ENCODE peak calls at places on chromosomes 2 and 18, in four cellular contexts. K, U, B and N are unnamed samples.

GRCh38 chr2:69975136-69975852 is 13.9 kb upstream of the ASPRV1 start:
- DNase-seq in B (no peak), K (no peak), U (no peak), N (no peak)

GRCh38 chr18:24370120-24370519 is 27.5 kb downstream of the OSBPL1A start:
- DNase-seq in U (no peak), B (no peak), K (no peak), N (no peak)

GRCh38 chr2:43340066-43340465 is 113.7 kb upstream of the ZFP36L2 start:
- DNase-seq in B (no peak), K (no peak), U (peak), N (no peak)

GRCh38 chr2:106561356-106561755 is 74.2 kb downstream of the CD8B2 start:
- DNase-seq in K (no peak), U (no peak), B (no peak), N (no peak)

GRCh38 chr18:47931707-47932103 is 1.2 kb upstream of the SMAD2 start:
- DNase-seq in B (peak), U (no peak), K (peak), N (peak)

GRCh38 chr2:138217975-138218773 is 253.9 kb downstream of the HNMT start:
- DNase-seq in U (no peak), B (no peak), K (no peak), N (no peak)

GRCh38 chr2:43634604-43635306 is 2.3 kb upstream of the PLEKHH2 start:
- DNase-seq in B (no peak), U (peak), K (no peak), N (peak)

GRCh38 chr2:86053166-86053565 is 52.5 kb downstream of the POLR1A start:
- DNase-seq in U (no peak), B (no peak), K (no peak), N (no peak)

GRCh38 chr18:45691816-45692179 is 32.2 kb upstream of the SLC14A1 start:
- DNase-seq in U (no peak), K (no peak), B (no peak), N (no peak)

GRCh38 chr2:42100696-42101585 is 53.1 kb downstream of the PKDCC start:
- DNase-seq in K (peak), B (peak), U (peak), N (no peak)

DNA sequence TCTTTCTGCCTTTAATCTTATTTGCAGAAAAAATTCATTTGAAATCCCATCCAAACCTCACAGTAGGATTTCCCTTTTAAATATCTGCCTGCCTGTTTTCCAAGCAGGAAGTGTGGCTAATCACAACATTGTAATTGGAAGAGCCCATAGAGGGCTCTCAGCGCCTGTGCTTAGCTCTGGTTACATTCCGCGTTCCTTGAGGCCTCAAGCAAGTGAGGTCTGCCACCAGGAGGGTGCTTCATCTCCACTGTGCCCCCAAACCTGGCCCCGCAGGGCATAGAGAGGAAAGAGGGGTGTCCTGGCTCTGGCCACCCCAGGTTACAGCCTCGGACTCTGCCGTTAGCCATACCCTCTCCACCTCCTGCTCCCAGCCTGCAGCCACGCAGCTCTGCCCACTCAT is 214.8 kb downstream of the SP3 start:
- DNase-seq in B (no peak), K (no peak), U (peak), N (peak)
- TF ChIP-seq CTCF in B (no peak), K (no peak), U (no peak), N (peak)

GRCh38 chr2:148022882-148023281 is 2.0 kb downstream of the MBD5 start:
- DNase-seq in U (no peak), B (no peak), K (no peak), N (no peak)

GRCh38 chr2:148021059-148021985 is at the start of gene MBD5:
- DNase-seq in U (peak), K (peak), B (peak), N (peak)

GRCh38 chr2:148020036-148020357 is 540 bp downstream of the ORC4 start:
- DNase-seq in K (no peak), B (peak), U (peak), N (no peak)

GRCh38 chr2:148022351-148022750 is 1.5 kb downstream of the MBD5 start:
- DNase-seq in B (no peak), K (no peak), U (no peak), N (no peak)

DNA sequence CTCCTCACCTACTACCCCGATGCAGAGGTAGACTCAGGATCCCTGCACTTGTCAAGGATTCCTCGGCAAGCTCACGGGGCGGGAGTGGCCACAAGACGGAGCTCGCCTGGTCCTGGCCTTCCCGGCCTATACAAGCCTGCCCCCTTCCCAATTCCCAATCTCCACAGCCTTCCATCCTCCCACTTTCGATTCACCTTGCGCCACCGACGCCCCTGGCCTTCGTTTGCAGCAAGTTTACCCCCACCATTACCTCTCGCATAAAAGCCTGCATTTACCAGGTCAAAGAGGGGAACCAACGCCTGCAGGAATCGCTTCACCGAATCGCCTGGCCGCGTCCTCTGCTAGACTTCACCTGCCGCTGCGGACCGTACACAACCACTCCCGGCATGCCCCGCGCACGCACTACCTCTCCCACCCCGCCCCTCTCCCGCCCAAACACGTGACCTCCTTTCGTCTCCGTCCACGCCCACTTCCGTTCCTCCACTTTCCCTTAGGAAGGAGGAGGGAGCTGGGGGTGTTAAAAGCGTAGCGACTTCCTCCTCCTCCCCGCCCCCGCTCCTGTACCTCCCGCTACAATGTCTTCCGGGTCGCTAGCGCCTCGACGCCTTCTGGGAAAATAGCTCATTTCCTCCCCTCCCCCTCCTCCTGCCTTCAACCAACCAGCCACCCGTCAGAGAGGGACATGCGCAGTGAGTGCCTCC is at the start of gene ORC4:
- DNase-seq in U (peak), K (peak), B (peak), N (peak)
- TF ChIP-seq CTCF in U (peak), K (no peak), B (peak), N (peak)

GRCh38 chr2:68387408-68388350 is 22.6 kb downstream of the PLEK start:
- DNase-seq in U (no peak), B (peak), K (no peak), N (no peak)
- TF ChIP-seq CTCF in U (no peak), B (no peak), K (no peak), N (no peak)

DNA sequence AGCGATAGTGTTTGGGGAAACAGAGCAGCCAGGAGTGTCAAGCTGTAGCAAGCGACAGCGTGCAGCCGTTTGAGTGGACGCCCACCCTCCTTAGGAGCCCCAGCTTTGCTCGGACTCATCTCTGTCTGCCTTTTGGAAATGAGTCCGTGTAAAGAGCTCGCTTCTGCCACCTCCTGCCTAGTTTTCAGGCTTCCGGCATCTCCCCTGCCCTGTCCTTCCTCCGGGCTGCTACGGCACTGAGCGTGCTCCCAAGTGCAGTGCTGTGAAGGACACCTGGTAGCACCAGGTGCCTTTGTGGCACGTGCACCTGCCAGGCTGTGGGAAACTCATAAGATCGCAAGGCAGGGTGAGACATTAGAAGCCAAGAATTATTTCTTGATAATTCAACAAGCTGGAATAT is 117.1 kb downstream of the RNF144A start:
- DNase-seq in U (no peak), B (no peak), K (peak), N (peak)
- TF ChIP-seq CTCF in U (no peak), B (no peak), K (no peak), N (peak)

GRCh38 chr2:226979004-226979403 is 143.2 kb downstream of the RHBDD1 start:
- DNase-seq in K (no peak), B (no peak), U (no peak), N (no peak)
- TF ChIP-seq CTCF in K (no peak), B (no peak), U (no peak), N (no peak)

DNA sequence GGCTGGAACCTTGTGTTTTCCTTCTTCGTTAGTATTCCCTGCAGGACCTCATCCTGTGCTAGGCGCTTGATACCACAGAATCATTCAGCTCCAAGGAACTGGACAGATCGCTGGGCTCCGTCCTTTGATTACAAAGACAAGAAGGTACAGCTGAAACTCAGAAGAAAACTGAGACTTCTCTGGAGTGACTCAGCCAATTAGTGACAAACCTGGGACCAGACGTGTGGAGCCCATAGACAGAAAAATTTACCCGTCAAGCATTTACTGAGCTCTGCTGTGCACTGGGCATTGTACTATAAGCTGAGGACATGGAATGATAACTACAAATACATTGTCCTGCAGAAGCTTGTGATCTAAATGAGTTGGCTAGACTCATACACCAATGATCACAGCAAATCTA is 67.3 kb downstream of the NCKAP5 start:
- DNase-seq in K (no peak), U (no peak), B (no peak), N (no peak)
- TF ChIP-seq CTCF in K (no peak), U (no peak), B (no peak), N (no peak)

DNA sequence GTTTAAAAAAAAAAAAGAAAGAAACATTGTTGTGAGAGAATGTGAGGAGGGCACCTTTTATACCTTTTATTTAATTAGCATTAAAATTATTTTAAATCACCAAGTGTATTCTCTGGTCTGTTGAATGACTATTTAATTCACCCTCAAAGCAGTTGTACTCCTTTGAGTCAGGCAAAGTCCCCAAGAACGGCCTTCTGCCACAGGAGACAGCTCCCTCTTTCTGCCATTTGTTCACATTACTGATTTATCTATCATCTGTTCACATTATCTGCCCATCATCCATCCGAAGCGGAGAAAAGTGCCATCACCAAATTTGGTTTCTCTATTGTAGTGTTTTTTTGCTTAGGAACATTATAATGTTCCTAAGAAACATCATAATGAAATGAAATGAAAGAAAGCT is 240.7 kb upstream of the DPP10 start:
- DNase-seq in U (no peak), B (no peak), K (no peak), N (no peak)
- TF ChIP-seq CTCF in U (no peak), B (no peak), K (no peak), N (no peak)

DNA sequence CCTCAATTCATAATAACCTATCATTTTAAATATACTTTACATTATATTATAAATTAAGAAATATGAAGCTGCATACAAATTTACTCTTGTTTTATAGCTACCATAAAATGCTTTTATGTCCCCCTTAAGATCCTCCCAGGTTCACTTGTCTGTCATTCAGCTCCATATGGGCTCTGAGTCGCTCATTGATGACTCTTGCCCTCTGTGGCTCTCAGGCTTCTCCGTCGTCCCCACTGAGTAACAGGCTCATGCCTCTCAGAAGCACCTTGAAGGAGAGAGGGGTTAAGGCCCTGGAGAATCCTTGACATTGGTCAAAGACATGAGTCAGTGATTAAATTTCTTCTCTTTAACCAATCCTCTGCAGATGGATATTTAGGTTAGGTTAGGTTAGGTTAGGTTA is 6.2 kb upstream of the MCM6 start:
- DNase-seq in U (no peak), B (no peak), K (no peak), N (no peak)
- TF ChIP-seq CTCF in U (no peak), B (no peak), K (no peak), N (no peak)

DNA sequence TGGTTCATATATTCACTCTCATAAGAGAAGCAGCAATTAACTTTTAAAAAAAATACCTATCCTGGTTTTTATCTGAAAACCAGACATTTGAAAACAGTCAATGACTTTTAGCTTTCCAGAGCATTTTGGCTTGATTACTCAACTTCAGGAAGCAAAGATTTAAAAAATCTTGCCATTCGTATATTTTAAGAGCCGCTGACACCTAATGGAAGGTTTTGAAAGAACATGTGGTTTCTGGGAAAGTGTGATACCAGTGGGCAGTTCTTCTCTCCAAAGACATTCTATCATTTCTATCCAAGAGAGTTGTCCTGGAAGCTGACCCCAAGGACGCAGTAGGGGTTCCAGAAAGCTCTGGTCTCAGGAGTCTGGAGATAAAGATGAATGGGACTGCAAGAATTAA is 234.7 kb downstream of the TTC32 start:
- DNase-seq in B (no peak), U (peak), K (no peak), N (no peak)
- TF ChIP-seq CTCF in B (no peak), U (peak), K (no peak), N (peak)